ENCODE peak calls at places on chromosomes 12 and 14, in seven cellular contexts. One of them, this sample, is unnamed. For H3K36me3 and H3K27me3, the result is how much of the 10 kb centered on the place peaks cover.

GRCh38 chr12:87779016-87779415 is 250.2 kb downstream of the C12orf50 start:
- DNase-seq in pancreas: peak
- DNase-seq in mammary epithelial cell: peak
- DNase-seq in naive thymus-derived CD4-positive, alpha-beta T cell: no peak
- DNase-seq in left ventricle myocardium inferior: no peak
- DNase-seq in effector memory CD4-positive, alpha-beta T cell: no peak
- DNase-seq in sigmoid colon: no peak
- DNase-seq in this sample: no peak

GRCh38 chr12:92973614-92974013 is 44.5 kb upstream of the EEA1 start:
- DNase-seq in effector memory CD4-positive, alpha-beta T cell: no peak
- DNase-seq in left ventricle myocardium inferior: no peak
- DNase-seq in pancreas: no peak
- DNase-seq in naive thymus-derived CD4-positive, alpha-beta T cell: no peak
- DNase-seq in mammary epithelial cell: peak
- DNase-seq in sigmoid colon: no peak
- DNase-seq in this sample: no peak

GRCh38 chr14:63986789-63987533 is 134.2 kb downstream of the SYNE2 start:
- DNase-seq in effector memory CD4-positive, alpha-beta T cell: no peak
- DNase-seq in sigmoid colon: no peak
- DNase-seq in naive thymus-derived CD4-positive, alpha-beta T cell: no peak
- DNase-seq in pancreas: no peak
- DNase-seq in left ventricle myocardium inferior: no peak
- DNase-seq in mammary epithelial cell: peak
- DNase-seq in this sample: no peak

GRCh38 chr12:779745-780734 is 27.7 kb downstream of the WNK1 start:
- DNase-seq in mammary epithelial cell: peak
- DNase-seq in sigmoid colon: no peak
- DNase-seq in pancreas: no peak
- DNase-seq in left ventricle myocardium inferior: no peak
- DNase-seq in effector memory CD4-positive, alpha-beta T cell: no peak
- DNase-seq in naive thymus-derived CD4-positive, alpha-beta T cell: no peak
- DNase-seq in this sample: no peak

GRCh38 chr12:24928131-24928530 is 20.8 kb downstream of the BCAT1 start:
- DNase-seq in naive thymus-derived CD4-positive, alpha-beta T cell: no peak
- DNase-seq in pancreas: no peak
- DNase-seq in effector memory CD4-positive, alpha-beta T cell: no peak
- DNase-seq in mammary epithelial cell: no peak
- DNase-seq in left ventricle myocardium inferior: no peak
- DNase-seq in sigmoid colon: no peak
- DNase-seq in this sample: no peak

GRCh38 chr12:30046376-30046775 is 262.6 kb upstream of the TMTC1 start:
- DNase-seq in pancreas: no peak
- DNase-seq in sigmoid colon: no peak
- DNase-seq in left ventricle myocardium inferior: no peak
- DNase-seq in effector memory CD4-positive, alpha-beta T cell: no peak
- DNase-seq in mammary epithelial cell: no peak
- DNase-seq in naive thymus-derived CD4-positive, alpha-beta T cell: no peak
- DNase-seq in this sample: no peak

GRCh38 chr12:115873416-115874082 is 403.9 kb downstream of the MED13L start:
- DNase-seq in effector memory CD4-positive, alpha-beta T cell: no peak
- DNase-seq in naive thymus-derived CD4-positive, alpha-beta T cell: no peak
- DNase-seq in left ventricle myocardium inferior: no peak
- DNase-seq in mammary epithelial cell: no peak
- DNase-seq in sigmoid colon: no peak
- DNase-seq in pancreas: no peak
- DNase-seq in this sample: no peak

GRCh38 chr14:68468437-68469207 is 324.2 kb downstream of the ZFP36L1 start:
- DNase-seq in naive thymus-derived CD4-positive, alpha-beta T cell: peak
- DNase-seq in sigmoid colon: no peak
- DNase-seq in mammary epithelial cell: peak
- DNase-seq in effector memory CD4-positive, alpha-beta T cell: no peak
- DNase-seq in left ventricle myocardium inferior: no peak
- DNase-seq in pancreas: no peak
- DNase-seq in this sample: no peak

GRCh38 chr14:50964683-50965390 is 20.6 kb upstream of the PYGL start:
- DNase-seq in pancreas: no peak
- DNase-seq in naive thymus-derived CD4-positive, alpha-beta T cell: no peak
- DNase-seq in sigmoid colon: peak
- DNase-seq in left ventricle myocardium inferior: no peak
- DNase-seq in mammary epithelial cell: peak
- DNase-seq in effector memory CD4-positive, alpha-beta T cell: no peak
- DNase-seq in this sample: no peak

GRCh38 chr14:45252356-45253069 is 489 bp downstream of the MIS18BP1 start:
- DNase-seq in sigmoid colon: no peak
- DNase-seq in pancreas: no peak
- DNase-seq in left ventricle myocardium inferior: no peak
- DNase-seq in naive thymus-derived CD4-positive, alpha-beta T cell: peak
- DNase-seq in effector memory CD4-positive, alpha-beta T cell: no peak
- DNase-seq in mammary epithelial cell: peak
- DNase-seq in this sample: no peak

GRCh38 chr14:64841121-64841611 is 38.5 kb downstream of the SPTB start:
- DNase-seq in naive thymus-derived CD4-positive, alpha-beta T cell: no peak
- DNase-seq in pancreas: no peak
- DNase-seq in left ventricle myocardium inferior: no peak
- DNase-seq in mammary epithelial cell: peak
- DNase-seq in effector memory CD4-positive, alpha-beta T cell: no peak
- DNase-seq in sigmoid colon: no peak
- DNase-seq in this sample: peak

GRCh38 chr14:51442513-51443175 is 202.6 kb downstream of the TMX1 start:
- DNase-seq in sigmoid colon: no peak
- DNase-seq in naive thymus-derived CD4-positive, alpha-beta T cell: no peak
- DNase-seq in mammary epithelial cell: peak
- DNase-seq in pancreas: no peak
- DNase-seq in effector memory CD4-positive, alpha-beta T cell: no peak
- DNase-seq in left ventricle myocardium inferior: no peak
- DNase-seq in this sample: no peak

GRCh38 chr12:116529686-116530085 is 29.5 kb upstream of the MAP1LC3B2 start:
- DNase-seq in left ventricle myocardium inferior: no peak
- DNase-seq in sigmoid colon: no peak
- DNase-seq in naive thymus-derived CD4-positive, alpha-beta T cell: no peak
- DNase-seq in effector memory CD4-positive, alpha-beta T cell: no peak
- DNase-seq in mammary epithelial cell: no peak
- DNase-seq in pancreas: no peak
- DNase-seq in this sample: no peak

GRCh38 chr14:67469954-67470353 is 18.6 kb downstream of the TMEM229B start:
- DNase-seq in pancreas: no peak
- DNase-seq in mammary epithelial cell: no peak
- DNase-seq in effector memory CD4-positive, alpha-beta T cell: no peak
- DNase-seq in sigmoid colon: no peak
- DNase-seq in left ventricle myocardium inferior: no peak
- DNase-seq in naive thymus-derived CD4-positive, alpha-beta T cell: no peak
- DNase-seq in this sample: no peak

GRCh38 chr12:23906329-23906728 is 43.1 kb downstream of the SOX5 start:
- DNase-seq in naive thymus-derived CD4-positive, alpha-beta T cell: no peak
- DNase-seq in left ventricle myocardium inferior: no peak
- DNase-seq in pancreas: no peak
- DNase-seq in sigmoid colon: no peak
- DNase-seq in effector memory CD4-positive, alpha-beta T cell: no peak
- DNase-seq in mammary epithelial cell: peak
- DNase-seq in this sample: no peak

GRCh38 chr14:94043756-94044475 is 17.8 kb downstream of the OTUB2 start:
- DNase-seq in effector memory CD4-positive, alpha-beta T cell: no peak
- DNase-seq in naive thymus-derived CD4-positive, alpha-beta T cell: no peak
- DNase-seq in mammary epithelial cell: no peak
- DNase-seq in sigmoid colon: peak
- DNase-seq in pancreas: no peak
- DNase-seq in left ventricle myocardium inferior: no peak
- DNase-seq in this sample: no peak

GRCh38 chr12:65891219-65891618 is 66.9 kb downstream of the HMGA2 start:
- DNase-seq in left ventricle myocardium inferior: no peak
- DNase-seq in mammary epithelial cell: no peak
- DNase-seq in effector memory CD4-positive, alpha-beta T cell: no peak
- DNase-seq in naive thymus-derived CD4-positive, alpha-beta T cell: no peak
- DNase-seq in sigmoid colon: no peak
- DNase-seq in pancreas: no peak
- DNase-seq in this sample: no peak

GRCh38 chr12:118356809-118357326 is 15.8 kb downstream of the TAOK3 start:
- DNase-seq in mammary epithelial cell: peak
- DNase-seq in effector memory CD4-positive, alpha-beta T cell: no peak
- DNase-seq in pancreas: no peak
- DNase-seq in left ventricle myocardium inferior: no peak
- DNase-seq in sigmoid colon: no peak
- DNase-seq in naive thymus-derived CD4-positive, alpha-beta T cell: no peak
- DNase-seq in this sample: no peak

GRCh38 chr12:6323340-6323994 is 13.0 kb downstream of the PLEKHG6 start:
- DNase-seq in left ventricle myocardium inferior: no peak
- DNase-seq in mammary epithelial cell: peak
- DNase-seq in naive thymus-derived CD4-positive, alpha-beta T cell: no peak
- DNase-seq in sigmoid colon: peak
- DNase-seq in pancreas: no peak
- DNase-seq in effector memory CD4-positive, alpha-beta T cell: no peak
- DNase-seq in this sample: peak

GRCh38 chr12:47377414-47378221 is 297.9 kb upstream of the AMIGO2 start:
- DNase-seq in naive thymus-derived CD4-positive, alpha-beta T cell: no peak
- DNase-seq in mammary epithelial cell: peak
- DNase-seq in left ventricle myocardium inferior: peak
- DNase-seq in sigmoid colon: peak
- DNase-seq in effector memory CD4-positive, alpha-beta T cell: no peak
- DNase-seq in pancreas: peak
- DNase-seq in this sample: no peak

GRCh38 chr12:5259523-5259922 is 172.4 kb upstream of the NTF3 start:
- DNase-seq in mammary epithelial cell: peak
- DNase-seq in sigmoid colon: no peak
- DNase-seq in effector memory CD4-positive, alpha-beta T cell: no peak
- DNase-seq in naive thymus-derived CD4-positive, alpha-beta T cell: no peak
- DNase-seq in left ventricle myocardium inferior: no peak
- DNase-seq in pancreas: no peak
- DNase-seq in this sample: no peak

GRCh38 chr12:91620949-91621348 is 438.3 kb upstream of the DCN start:
- DNase-seq in left ventricle myocardium inferior: no peak
- DNase-seq in mammary epithelial cell: no peak
- DNase-seq in naive thymus-derived CD4-positive, alpha-beta T cell: no peak
- DNase-seq in pancreas: no peak
- DNase-seq in sigmoid colon: no peak
- DNase-seq in effector memory CD4-positive, alpha-beta T cell: no peak
- DNase-seq in this sample: no peak

GRCh38 chr14:105837349-105838063 is 311.1 kb downstream of the TMEM121 start:
- DNase-seq in sigmoid colon: no peak
- DNase-seq in naive thymus-derived CD4-positive, alpha-beta T cell: no peak
- DNase-seq in left ventricle myocardium inferior: no peak
- DNase-seq in pancreas: no peak
- DNase-seq in mammary epithelial cell: no peak
- DNase-seq in effector memory CD4-positive, alpha-beta T cell: no peak
- DNase-seq in this sample: no peak

GRCh38 chr14:105836730-105837129 is 310.3 kb downstream of the TMEM121 start:
- DNase-seq in pancreas: peak
- DNase-seq in mammary epithelial cell: no peak
- DNase-seq in left ventricle myocardium inferior: no peak
- DNase-seq in naive thymus-derived CD4-positive, alpha-beta T cell: no peak
- DNase-seq in sigmoid colon: no peak
- DNase-seq in effector memory CD4-positive, alpha-beta T cell: no peak
- DNase-seq in this sample: no peak

GRCh38 chr14:105838107-105838506 is 311.7 kb downstream of the TMEM121 start:
- DNase-seq in left ventricle myocardium inferior: no peak
- DNase-seq in mammary epithelial cell: no peak
- DNase-seq in effector memory CD4-positive, alpha-beta T cell: no peak
- DNase-seq in sigmoid colon: no peak
- DNase-seq in naive thymus-derived CD4-positive, alpha-beta T cell: no peak
- DNase-seq in pancreas: no peak
- DNase-seq in this sample: no peak

GRCh38 chr14:105838591-105839424 is 312.4 kb downstream of the TMEM121 start:
- DNase-seq in mammary epithelial cell: no peak
- DNase-seq in pancreas: peak
- DNase-seq in sigmoid colon: peak
- DNase-seq in naive thymus-derived CD4-positive, alpha-beta T cell: peak
- DNase-seq in left ventricle myocardium inferior: no peak
- DNase-seq in effector memory CD4-positive, alpha-beta T cell: no peak
- DNase-seq in this sample: no peak

GRCh38 chr14:105836160-105836559 is 309.8 kb downstream of the TMEM121 start:
- DNase-seq in effector memory CD4-positive, alpha-beta T cell: no peak
- DNase-seq in mammary epithelial cell: no peak
- DNase-seq in sigmoid colon: no peak
- DNase-seq in left ventricle myocardium inferior: no peak
- DNase-seq in pancreas: no peak
- DNase-seq in naive thymus-derived CD4-positive, alpha-beta T cell: no peak
- DNase-seq in this sample: no peak
- H3K4me3 ChIP-seq in effector memory CD4-positive, alpha-beta T cell: no peak
- H3K4me3 ChIP-seq in mammary epithelial cell: no peak
- H3K4me3 ChIP-seq in sigmoid colon: no peak
- H3K4me3 ChIP-seq in left ventricle myocardium inferior: no peak
- H3K4me3 ChIP-seq in pancreas: no peak
- H3K4me3 ChIP-seq in naive thymus-derived CD4-positive, alpha-beta T cell: no peak
- H3K4me3 ChIP-seq in this sample: no peak

GRCh38 chr12:120132863-120133385 is 16.4 kb upstream of the RAB35 start:
- DNase-seq in pancreas: peak
- DNase-seq in sigmoid colon: no peak
- DNase-seq in mammary epithelial cell: no peak
- DNase-seq in naive thymus-derived CD4-positive, alpha-beta T cell: no peak
- DNase-seq in effector memory CD4-positive, alpha-beta T cell: no peak
- DNase-seq in left ventricle myocardium inferior: no peak
- DNase-seq in this sample: no peak
- H3K36me3 ChIP-seq in pancreas: half or more
- H3K36me3 ChIP-seq in sigmoid colon: half or more
- H3K36me3 ChIP-seq in mammary epithelial cell: under half
- H3K36me3 ChIP-seq in naive thymus-derived CD4-positive, alpha-beta T cell: under half
- H3K36me3 ChIP-seq in effector memory CD4-positive, alpha-beta T cell: half or more
- H3K36me3 ChIP-seq in left ventricle myocardium inferior: half or more
- H3K36me3 ChIP-seq in this sample: half or more

GRCh38 chr12:54555670-54556257 is 6.4 kb downstream of the PDE1B start:
- DNase-seq in pancreas: no peak
- DNase-seq in naive thymus-derived CD4-positive, alpha-beta T cell: no peak
- DNase-seq in sigmoid colon: no peak
- DNase-seq in effector memory CD4-positive, alpha-beta T cell: no peak
- DNase-seq in mammary epithelial cell: no peak
- DNase-seq in left ventricle myocardium inferior: no peak
- DNase-seq in this sample: no peak
- H3K27me3 ChIP-seq in pancreas: under half
- H3K27me3 ChIP-seq in naive thymus-derived CD4-positive, alpha-beta T cell: under half
- H3K27me3 ChIP-seq in sigmoid colon: under half
- H3K27me3 ChIP-seq in effector memory CD4-positive, alpha-beta T cell: under half
- H3K27me3 ChIP-seq in mammary epithelial cell: under half
- H3K27me3 ChIP-seq in left ventricle myocardium inferior: half or more
- H3K27me3 ChIP-seq in this sample: half or more

DNA sequence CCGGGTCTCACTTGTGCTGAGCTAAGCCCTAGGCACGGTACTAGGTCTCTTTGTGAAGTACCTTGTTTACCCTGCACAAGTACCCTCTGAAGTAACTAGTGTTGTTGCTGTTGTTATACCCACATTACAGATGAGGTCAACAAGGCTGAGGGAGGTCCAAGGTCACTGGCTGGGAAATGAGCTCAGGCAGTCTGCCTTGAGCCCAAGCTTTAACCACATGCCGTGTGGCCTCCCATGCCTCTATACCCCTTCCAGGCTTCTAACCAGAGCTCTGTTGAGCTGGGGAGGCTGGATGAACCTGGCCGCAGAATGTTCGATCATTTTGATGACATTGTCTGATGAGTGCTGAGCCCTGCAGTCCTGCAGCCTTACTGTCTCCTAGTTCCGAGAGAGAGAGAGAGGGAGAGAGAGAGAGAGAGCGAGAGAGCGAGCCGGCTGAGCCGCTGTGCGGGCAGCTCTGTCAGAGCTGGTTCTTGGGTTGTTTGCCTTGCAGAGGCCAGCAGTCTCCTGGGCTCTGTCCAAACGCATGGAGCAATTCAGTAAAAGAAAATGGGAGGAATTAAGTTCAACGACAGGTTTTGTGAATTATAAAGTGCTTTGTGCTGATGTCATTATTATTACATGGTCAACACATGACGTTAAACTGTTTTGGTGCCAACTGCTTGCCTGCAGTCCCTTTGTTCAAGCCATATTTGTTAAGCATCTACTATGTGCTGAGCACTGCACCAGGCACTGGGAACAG is 13.1 kb downstream of the JDP2 start:
- DNase-seq in left ventricle myocardium inferior: peak
- DNase-seq in mammary epithelial cell: no peak
- DNase-seq in pancreas: peak
- DNase-seq in sigmoid colon: peak
- DNase-seq in naive thymus-derived CD4-positive, alpha-beta T cell: no peak
- DNase-seq in effector memory CD4-positive, alpha-beta T cell: no peak
- DNase-seq in this sample: no peak
- H3K4me3 ChIP-seq in left ventricle myocardium inferior: no peak
- H3K4me3 ChIP-seq in mammary epithelial cell: no peak
- H3K4me3 ChIP-seq in pancreas: no peak
- H3K4me3 ChIP-seq in sigmoid colon: no peak
- H3K4me3 ChIP-seq in naive thymus-derived CD4-positive, alpha-beta T cell: no peak
- H3K4me3 ChIP-seq in effector memory CD4-positive, alpha-beta T cell: no peak
- H3K4me3 ChIP-seq in this sample: no peak

This sample was measured in H7.